ENCODE peak calls at places on chromosome 17, in nine cellular contexts. R is ACHN; Q is H54; Y is anterior cingulate cortex; Z is HEK293T; C is hippocampal formation; I is foreskin melanocyte; S is stimulated activated CD8-positive, alpha-beta memory T cell treated with anti-CD3 and anti-CD28 coated beads, Interleukin-4, amount 100 ng/mL, for 24 hours; D is foreskin fibroblast. B is an unnamed sample.

GRCh38 chr17:80598813-80599545 is 54.3 kb downstream of the RPTOR start:
- DNase-seq in Q (no peak), I (no peak), D (no peak), Y (no peak), R (no peak), S (no peak), Z (no peak), C (no peak), B (no peak)

GRCh38 chr17:64447526-64447925 is 1.4 kb upstream of the MILR1 start:
- DNase-seq in Q (no peak), R (no peak), C (no peak), Y (no peak), I (no peak), D (no peak), S (no peak), Z (no peak), B (no peak)

GRCh38 chr17:74328487-74328886 is 2.5 kb downstream of the KIF19 start:
- DNase-seq in Z (no peak), C (no peak), D (no peak), Q (no peak), Y (no peak), I (no peak), R (no peak), S (no peak), B (no peak)

GRCh38 chr17:45405250-45406086 is 27.2 kb downstream of the ARHGAP27 start:
- DNase-seq in D (peak; percentile 45), S (no peak), I (no peak), Y (no peak), Q (no peak), R (no peak), C (no peak), Z (no peak), B (no peak)

GRCh38 chr17:72592242-72592966 is 471.6 kb downstream of the SOX9 start:
- DNase-seq in Z (peak; percentile 96), Q (peak; percentile 88), C (peak; percentile 53), R (peak; percentile 87), Y (peak; percentile 73), I (peak; percentile 73), D (peak; percentile 94), S (peak; percentile 15), B (peak; percentile 95)

GRCh38 chr17:75509528-75510258 is 5.6 kb downstream of the CASKIN2 start:
- DNase-seq in Z (no peak), C (no peak), Q (no peak), D (no peak), Y (no peak), I (no peak), S (no peak), R (no peak), B (no peak)

GRCh38 chr17:46770818-46771600 is 47.5 kb downstream of the WNT3 start:
- DNase-seq in S (peak; percentile 16), D (peak; percentile 58), Y (no peak), R (peak; percentile 65), Z (peak; percentile 69), C (no peak), I (no peak), Q (no peak), B (peak; percentile 45)

GRCh38 chr17:59372138-59372751 is 40.8 kb downstream of the YPEL2 start:
- DNase-seq in Z (no peak), S (no peak), D (peak; percentile 72), C (no peak), Q (no peak), I (peak; percentile 96), Y (no peak), R (no peak), B (no peak)

GRCh38 chr17:68205251-68205807 is 42.5 kb upstream of the AMZ2 start:
- DNase-seq in S (peak; percentile 88), Z (peak; percentile 89), Y (peak; percentile 76), C (peak; percentile 94), I (peak; percentile 81), R (peak; percentile 89), Q (peak; percentile 96), D (peak; percentile 96), B (peak; percentile 68)

GRCh38 chr17:6969323-6969726 is 26.5 kb upstream of the ALOX12 start:
- DNase-seq in Y (no peak), S (no peak), Q (no peak), I (no peak), Z (no peak), C (no peak), D (no peak), R (no peak), B (no peak)

GRCh38 chr17:68468334-68468733 is 11.0 kb upstream of the WIPI1 start:
- DNase-seq in D (peak; percentile 76), S (no peak), Q (no peak), I (no peak), Y (no peak), R (no peak), C (no peak), Z (no peak), B (no peak)

GRCh38 chr17:4525691-4526397 is 27.2 kb downstream of the SPNS2 start:
- DNase-seq in D (no peak), Q (no peak), Z (no peak), Y (no peak), C (no peak), S (no peak), I (no peak), R (no peak), B (no peak)

B was measured in RWPE1.